ENCODE peak calls at places on chromosomes 12 and 14, in six cellular contexts. R, G, J, Z, K and P are unnamed samples.

GRCh38 chr12:1832801-1833595 is 12.6 kb downstream of the LRTM2 start:
- DNase-seq in G (no peak), Z (no peak), J (no peak), R (no peak), K (no peak), P (no peak)

GRCh38 chr14:90388982-90389381 is 7.8 kb upstream of the CALM1 start:
- DNase-seq in G (no peak), R (no peak), Z (no peak), K (no peak), J (peak), P (no peak)

GRCh38 chr12:31965090-31965489 is 5.9 kb downstream of the RESF1 start:
- DNase-seq in Z (no peak), J (no peak), G (no peak), R (no peak), K (no peak), P (no peak)

GRCh38 chr12:110310754-110311153 is 29.7 kb downstream of the ATP2A2 start:
- DNase-seq in G (no peak), K (no peak), J (no peak), R (no peak), Z (no peak), P (no peak)

GRCh38 chr12:31386364-31386777 is 60.4 kb upstream of the SINHCAF start:
- DNase-seq in G (no peak), J (no peak), K (peak), Z (no peak), R (no peak), P (no peak)

GRCh38 chr14:101328412-101329149 is 232.7 kb upstream of the DIO3 start:
- DNase-seq in Z (no peak), G (peak), K (no peak), R (no peak), J (no peak), P (no peak)

GRCh38 chr14:29858299-29858698 is 69.3 kb downstream of the PRKD1 start:
- DNase-seq in J (no peak), Z (no peak), G (no peak), K (no peak), R (no peak), P (no peak)

GRCh38 chr14:60277605-60278190 is 28.7 kb downstream of the PPM1A start:
- DNase-seq in J (no peak), G (no peak), K (no peak), R (no peak), Z (no peak), P (no peak)

GRCh38 chr12:104604070-104604994 is 147.6 kb downstream of the CHST11 start:
- DNase-seq in Z (peak), J (peak), G (no peak), K (peak), R (peak), P (peak)

GRCh38 chr12:102484017-102484731 is 3.8 kb upstream of the IGF1 start:
- DNase-seq in R (peak), Z (peak), J (peak), G (peak), K (no peak), P (peak)

GRCh38 chr14:101352567-101352966 is 208.7 kb upstream of the DIO3 start:
- DNase-seq in J (no peak), G (no peak), Z (no peak), K (no peak), R (no peak), P (no peak)

GRCh38 chr12:47801904-47802246 is 17.8 kb downstream of the HDAC7 start:
- DNase-seq in J (no peak), Z (no peak), R (no peak), K (no peak), G (no peak), P (no peak)

GRCh38 chr12:99611117-99611516 is 36.4 kb upstream of the GARIN6 start:
- DNase-seq in K (no peak), R (no peak), Z (no peak), J (no peak), G (no peak), P (no peak)

GRCh38 chr12:15268927-15269552 is 47.8 kb upstream of the RERG start:
- DNase-seq in J (peak), Z (peak), R (peak), K (no peak), G (peak), P (peak)

GRCh38 chr12:6104027-6104426 is 20.4 kb downstream of the VWF start:
- DNase-seq in R (no peak), Z (no peak), J (no peak), K (no peak), G (no peak), P (no peak)

GRCh38 chr12:94644141-94644575 is 6.2 kb downstream of the TMCC3 start:
- DNase-seq in G (no peak), Z (no peak), K (no peak), J (peak), R (no peak), P (no peak)

GRCh38 chr14:105092912-105093425 is 27.7 kb upstream of the GPR132 start:
- DNase-seq in Z (peak), R (peak), G (no peak), J (peak), K (no peak), P (no peak)

GRCh38 chr12:46677749-46678148 is 148.0 kb downstream of the SLC38A4 start:
- DNase-seq in J (peak), R (peak), G (peak), Z (peak), K (no peak), P (no peak)

GRCh38 chr14:57732886-57733285 is 133.0 kb downstream of the SLC35F4 start:
- DNase-seq in J (no peak), R (no peak), Z (no peak), G (no peak), K (no peak), P (no peak)

GRCh38 chr12:27919671-27920235 is 52.8 kb downstream of the PTHLH start:
- DNase-seq in J (no peak), Z (no peak), R (no peak), G (no peak), K (no peak), P (no peak)

GRCh38 chr12:89345830-89346740 is 6.2 kb downstream of the DUSP6 start:
- DNase-seq in G (no peak), R (no peak), K (no peak), Z (peak), J (peak), P (peak)

GRCh38 chr12:116864371-116865160 is 16.7 kb downstream of the HRK start:
- DNase-seq in G (peak), J (peak), K (no peak), R (no peak), Z (no peak), P (no peak)

GRCh38 chr12:128811806-128812205 is 12.0 kb downstream of the SLC15A4 start:
- DNase-seq in G (no peak), K (no peak), J (no peak), R (no peak), Z (no peak), P (no peak)

GRCh38 chr12:95701275-95701674 is 89.3 kb downstream of the NTN4 start:
- DNase-seq in J (peak), G (no peak), Z (no peak), R (no peak), K (no peak), P (no peak)

GRCh38 chr12:49260165-49260564 is 4.7 kb upstream of the TUBA1C start:
- DNase-seq in G (no peak), K (no peak), Z (no peak), J (peak), R (no peak), P (no peak)

GRCh38 chr14:30443368-30444007 is 115.5 kb upstream of the G2E3 start:
- DNase-seq in R (peak), J (peak), K (no peak), G (peak), Z (peak), P (peak)

GRCh38 chr12:27006797-27007467 is 7.3 kb downstream of the TM7SF3 start:
- DNase-seq in R (no peak), Z (no peak), K (no peak), J (no peak), G (no peak), P (no peak)

GRCh38 chr12:49539406-49540228 is 787 bp downstream of the KCNH3 start:
- DNase-seq in Z (peak), G (no peak), R (no peak), K (no peak), J (no peak), P (no peak)

GRCh38 chr14:76780875-76781647 is 19.8 kb downstream of the VASH1 start:
- DNase-seq in K (no peak), R (no peak), Z (peak), J (peak), G (no peak), P (no peak)

GRCh38 chr14:99515301-99516155 is 34.3 kb downstream of the CCNK start:
- DNase-seq in J (no peak), R (no peak), K (no peak), G (no peak), Z (peak), P (no peak)

GRCh38 chr14:99517643-99518381 is 36.6 kb downstream of the CCNK start:
- DNase-seq in R (no peak), G (no peak), J (no peak), Z (peak), K (no peak), P (no peak)

GRCh38 chr14:99516156-99517045 is 35.2 kb downstream of the CCNK start:
- DNase-seq in J (no peak), R (no peak), G (no peak), K (no peak), Z (peak), P (no peak)

GRCh38 chr14:99518441-99519346 is 37.5 kb downstream of the CCNK start:
- DNase-seq in K (no peak), G (peak), R (peak), Z (peak), J (peak), P (peak)

DNA sequence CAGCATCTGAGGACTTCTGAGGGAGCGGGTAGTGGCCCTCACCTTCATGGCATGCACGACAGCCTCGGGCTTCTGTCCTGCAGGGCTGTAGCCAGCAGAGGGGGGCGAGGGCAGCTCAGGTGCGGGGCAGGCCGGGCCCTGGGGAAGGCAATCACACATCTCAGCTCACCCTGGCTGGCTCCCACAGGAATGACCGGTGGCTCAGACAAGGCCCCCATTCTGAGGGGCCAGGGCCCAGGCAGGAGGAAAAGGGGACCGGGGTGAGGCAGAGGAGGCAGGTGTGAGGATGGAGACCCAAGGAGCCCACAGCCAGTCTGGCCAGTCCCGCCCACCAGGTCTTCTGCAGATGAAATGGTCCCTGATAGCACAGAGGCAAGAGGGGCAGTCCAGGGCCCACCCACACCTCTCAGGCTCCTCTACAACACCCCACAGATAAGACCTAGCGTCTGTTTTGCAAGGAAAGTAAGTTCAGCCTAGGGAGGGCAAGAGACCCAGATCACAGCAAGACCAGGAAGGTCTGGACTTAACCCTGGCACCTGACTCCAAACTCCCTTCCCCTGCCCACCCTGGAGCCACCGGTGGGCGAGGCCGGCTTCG is 35.9 kb downstream of the CCNK start:
- DNase-seq in G (no peak), Z (peak), R (no peak), J (no peak), K (no peak), P (no peak)
- TF ChIP-seq RAD21 in G (no peak), Z (no peak), R (no peak), J (no peak), K (peak), P (no peak)

DNA sequence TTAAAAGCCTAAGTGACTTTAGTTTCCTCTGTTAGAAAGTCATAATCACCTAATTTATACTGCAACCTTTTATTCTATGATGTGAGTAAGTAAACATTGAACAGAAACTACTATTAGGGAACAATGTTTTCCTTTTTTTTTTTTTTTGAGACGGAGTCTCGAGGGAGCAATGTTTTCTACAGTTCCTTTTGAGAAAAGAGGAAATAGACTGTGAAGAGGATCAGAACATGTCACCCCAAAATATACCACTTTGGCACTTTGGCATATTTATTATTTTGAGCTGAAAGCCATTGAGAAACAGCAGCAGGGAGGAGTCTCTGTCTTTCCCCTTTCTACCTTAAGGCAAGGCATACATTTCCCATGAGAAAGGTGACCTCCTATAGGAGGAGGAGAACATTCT is 162.7 kb upstream of the CNOT2 start:
- DNase-seq in G (no peak), J (no peak), R (no peak), Z (no peak), K (no peak), P (no peak)
- TF ChIP-seq RAD21 in G (no peak), J (no peak), R (no peak), Z (no peak), K (no peak), P (no peak)

DNA sequence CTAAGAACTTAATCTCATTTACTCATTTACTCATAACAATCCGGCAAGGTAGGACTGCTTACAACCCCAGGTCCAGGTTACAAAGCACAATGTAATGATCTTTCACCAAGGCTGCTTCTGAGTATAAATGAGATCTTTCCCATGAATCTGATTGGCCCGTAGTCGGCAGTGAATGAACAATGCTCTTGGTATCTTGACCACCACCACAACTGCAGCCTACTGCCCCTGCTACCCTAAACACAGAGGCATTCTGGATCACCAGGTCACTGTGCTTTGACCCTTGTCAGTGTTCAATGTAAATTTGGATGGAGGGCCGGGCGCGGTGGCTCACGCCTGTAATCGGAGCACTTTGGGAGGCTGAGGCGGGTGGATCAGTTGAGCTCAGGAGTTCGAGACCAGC is 15.9 kb downstream of the FAM181A start:
- DNase-seq in G (no peak), K (no peak), Z (no peak), R (no peak), J (peak), P (no peak)
- TF ChIP-seq RAD21 in G (no peak), K (no peak), Z (no peak), R (no peak), J (no peak), P (no peak)

DNA sequence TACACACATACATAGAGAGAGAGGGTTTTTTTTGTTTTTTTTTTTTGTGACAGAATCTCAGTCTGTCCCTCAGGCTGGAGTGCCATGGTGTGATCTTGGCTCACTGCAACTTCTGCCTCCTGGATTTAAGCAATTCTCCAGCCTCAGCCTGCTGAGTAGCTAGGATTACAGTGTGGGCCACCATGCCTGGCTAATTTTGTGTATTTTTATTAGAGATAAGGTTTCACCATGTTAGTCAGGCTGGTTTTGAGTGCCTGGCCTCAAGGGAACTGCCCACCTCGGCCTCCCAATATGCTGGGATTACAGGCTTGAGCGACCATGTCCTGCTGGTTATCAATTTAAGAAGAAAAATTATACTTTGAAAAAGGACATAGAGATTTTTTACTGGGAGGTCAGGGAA is 710.6 kb downstream of the SLC6A15 start:
- DNase-seq in G (no peak), Z (no peak), J (peak), R (no peak), K (no peak), P (no peak)
- TF ChIP-seq RAD21 in G (no peak), Z (no peak), J (no peak), R (no peak), K (no peak), P (no peak)

DNA sequence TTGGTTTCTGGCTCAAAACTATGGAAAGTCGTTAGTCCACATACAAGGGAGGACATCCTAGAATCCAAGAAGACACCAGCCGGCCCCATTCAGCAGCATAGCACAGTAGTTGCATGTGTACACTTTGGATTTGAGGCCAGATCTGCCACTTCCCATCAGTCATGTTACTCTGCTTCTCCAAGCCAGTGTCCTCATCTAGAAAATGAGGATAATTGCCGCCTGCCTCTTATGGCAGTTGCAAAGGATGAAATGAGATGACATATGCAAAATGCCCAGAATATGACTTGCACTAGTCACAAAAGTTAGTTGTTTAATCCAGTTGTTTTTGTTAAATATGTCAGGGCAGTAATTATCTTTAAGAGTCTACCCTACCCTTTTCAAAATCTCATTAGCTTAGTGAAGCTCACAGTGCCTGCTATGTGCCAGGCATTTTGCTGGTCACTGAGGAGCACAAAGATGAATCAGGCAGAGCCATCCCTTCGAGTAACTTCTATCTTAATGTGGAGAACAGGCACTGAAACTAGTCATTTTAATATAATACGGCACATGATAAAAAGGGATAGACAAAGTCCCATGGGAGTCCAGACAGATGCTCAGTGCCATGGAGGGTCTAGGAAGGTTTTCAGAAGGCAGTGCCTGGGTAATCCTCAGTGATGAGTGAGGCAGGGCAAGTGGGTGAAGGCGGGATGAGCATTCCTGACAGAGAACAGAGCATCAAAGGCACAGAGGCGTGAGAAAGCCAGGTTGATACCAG is 6.6 kb upstream of the KRT76 start:
- DNase-seq in G (no peak), R (no peak), Z (no peak), J (no peak), K (no peak), P (no peak)
- TF ChIP-seq RAD21 in G (no peak), R (no peak), Z (no peak), J (no peak), K (no peak), P (no peak)